ENCODE peak calls at places on chromosome 13, in four cellular contexts. F is ascending aorta, X is thoracic aorta, H is aorta. G is an unnamed sample. For H3K9me3, the result is how much of the 10 kb centered on the place peaks cover.

GRCh38 chr13:56773148-56773547 is 367.6 kb upstream of the PRR20A start:
- DNase-seq in F (no peak), H (no peak), X (no peak), G (no peak)

GRCh38 chr13:77544365-77544764 is 8.9 kb downstream of the SCEL start:
- DNase-seq in H (peak), F (no peak), X (no peak), G (no peak)

GRCh38 chr13:20696073-20696472 is 7.4 kb upstream of the IL17D start:
- DNase-seq in F (no peak), X (no peak), H (no peak), G (no peak)

GRCh38 chr13:37448072-37448471 is 150.5 kb downstream of the POSTN start:
- DNase-seq in F (no peak), X (no peak), H (no peak), G (no peak)

GRCh38 chr13:73945871-73946270 is 188.3 kb downstream of the KLF12 start:
- DNase-seq in H (peak), X (no peak), F (no peak), G (no peak)

GRCh38 chr13:47853236-47853635 is 147.8 kb downstream of the SUCLA2 start:
- DNase-seq in H (no peak), F (no peak), X (no peak), G (no peak)

GRCh38 chr13:110233682-110234280 is 73.2 kb downstream of the COL4A1 start:
- DNase-seq in X (no peak), H (no peak), F (no peak), G (no peak)

GRCh38 chr13:89796196-89796595 is 1551.3 kb upstream of the MIR17HG start:
- DNase-seq in F (no peak), H (no peak), X (no peak), G (no peak)

GRCh38 chr13:22517544-22517943 is 663.2 kb upstream of the SGCG start:
- DNase-seq in H (no peak), X (no peak), F (no peak), G (no peak)

GRCh38 chr13:36193151-36193855 is 21.1 kb downstream of the SOHLH2 start:
- DNase-seq in X (no peak), F (no peak), H (no peak), G (no peak)

GRCh38 chr13:24500977-24501376 is 11.6 kb downstream of the PARP4 start:
- DNase-seq in H (no peak), X (no peak), F (no peak), G (no peak)

GRCh38 chr13:40665061-40665753 is 1.2 kb downstream of the FOXO1 start:
- DNase-seq in H (peak), F (no peak), X (no peak), G (no peak)

GRCh38 chr13:112510002-112510780 is 77.8 kb downstream of the TUBGCP3 start:
- DNase-seq in X (no peak), F (no peak), H (no peak), G (no peak)

GRCh38 chr13:47897411-47898050 is 103.5 kb downstream of the SUCLA2 start:
- DNase-seq in F (no peak), X (no peak), H (no peak), G (no peak)

GRCh38 chr13:80361883-80362327 is 21.0 kb upstream of the SPRY2 start:
- DNase-seq in X (no peak), H (no peak), F (no peak), G (no peak)

GRCh38 chr13:34025746-34026145 is 207.8 kb downstream of the RFC3 start:
- DNase-seq in H (no peak), X (no peak), F (no peak), G (no peak)

GRCh38 chr13:20828540-20829364 is 55.0 kb upstream of the EEF1AKMT1 start:
- DNase-seq in F (no peak), H (no peak), X (no peak), G (no peak)

GRCh38 chr13:113982296-113982661 is 8.4 kb upstream of the C13orf46 start:
- DNase-seq in H (peak), X (no peak), F (no peak), G (no peak)

GRCh38 chr13:110944121-110944967 is 29.5 kb upstream of the ANKRD10 start:
- DNase-seq in X (no peak), H (no peak), F (no peak), G (no peak)

GRCh38 chr13:75468098-75468497 is 13.9 kb downstream of the TBC1D4 start:
- DNase-seq in X (no peak), H (no peak), F (no peak), G (no peak)

GRCh38 chr13:83211301-83211700 is 671.0 kb downstream of the SLITRK1 start:
- DNase-seq in H (no peak), X (no peak), F (no peak), G (no peak)

GRCh38 chr13:83216521-83217245 is 665.6 kb downstream of the SLITRK1 start:
- DNase-seq in H (no peak), F (no peak), X (no peak), G (no peak)

GRCh38 chr13:83219832-83220231 is 662.4 kb downstream of the SLITRK1 start:
- DNase-seq in X (no peak), H (no peak), F (no peak), G (no peak)

GRCh38 chr13:83214452-83214851 is 667.8 kb downstream of the SLITRK1 start:
- DNase-seq in H (no peak), F (no peak), X (no peak), G (no peak)

DNA sequence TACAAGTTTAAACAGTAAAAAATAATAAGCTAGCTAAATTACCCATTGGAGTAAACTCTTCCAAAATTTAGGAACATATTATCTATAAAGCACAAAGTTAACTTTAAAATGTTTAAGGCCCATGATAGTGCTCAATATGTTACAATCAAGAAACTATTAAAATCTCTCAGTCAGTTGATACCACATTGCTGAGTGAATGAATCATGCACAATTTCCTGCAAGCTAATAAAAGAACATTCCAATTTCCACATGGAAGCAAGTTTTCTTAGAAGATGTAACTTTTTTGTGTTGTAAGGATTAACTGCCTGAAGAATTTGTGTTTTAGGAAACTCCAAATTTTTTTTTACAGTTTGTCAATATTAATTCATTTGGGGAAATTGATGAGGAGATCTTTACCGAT is 666.6 kb downstream of the SLITRK1 start:
- DNase-seq in F (no peak), H (no peak), X (no peak), G (no peak)
- H3K9me3 ChIP-seq in F (under half), H (under half), X (under half), G (under half)

GRCh38 chr13:55483626-55484158 is 1657.0 kb upstream of the PRR20A start:
- DNase-seq in X (no peak), H (no peak), F (no peak), G (no peak)
- H3K9me3 ChIP-seq in X (under half), H (under half), F (under half), G (under half)

GRCh38 chr13:43157796-43158195 is 134.4 kb downstream of the DNAJC15 start:
- DNase-seq in H (no peak), X (no peak), F (no peak), G (no peak)

GRCh38 chr13:43154083-43154739 is 130.8 kb downstream of the DNAJC15 start:
- DNase-seq in X (no peak), F (no peak), H (no peak), G (no peak)

GRCh38 chr13:43154839-43155238 is 131.5 kb downstream of the DNAJC15 start:
- DNase-seq in X (no peak), H (no peak), F (no peak), G (no peak)

GRCh38 chr13:43156916-43157315 is 133.5 kb downstream of the DNAJC15 start:
- DNase-seq in H (no peak), F (no peak), X (no peak), G (no peak)

GRCh38 chr13:43159007-43159406 is 135.6 kb downstream of the DNAJC15 start:
- DNase-seq in H (no peak), F (no peak), X (no peak), G (no peak)
- H3K9me3 ChIP-seq in H (under half), F (under half), X (under half), G (under half)

DNA sequence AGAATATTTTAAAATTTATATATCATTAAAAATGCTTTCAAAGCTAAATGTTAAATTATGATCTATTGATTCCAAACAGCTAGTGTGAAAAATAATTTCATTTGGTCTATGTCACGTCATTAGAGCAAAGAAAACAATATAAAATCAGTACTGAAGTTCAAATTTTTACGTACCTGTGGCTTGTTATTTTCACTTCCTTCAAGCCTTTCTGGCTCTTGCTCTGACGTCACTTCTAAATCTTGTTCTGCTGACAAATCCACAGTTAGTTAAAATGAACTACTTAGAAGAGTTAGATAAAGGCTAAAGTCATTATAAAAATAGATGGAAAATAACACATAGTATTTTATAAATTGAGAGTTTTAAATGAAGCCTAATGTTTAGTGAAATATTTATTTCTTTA is 147.7 kb upstream of the TUBA3C start:
- DNase-seq in F (no peak), H (no peak), X (no peak), G (no peak)
- H3K9me3 ChIP-seq in F (under half), H (under half), X (under half), G (under half)

DNA sequence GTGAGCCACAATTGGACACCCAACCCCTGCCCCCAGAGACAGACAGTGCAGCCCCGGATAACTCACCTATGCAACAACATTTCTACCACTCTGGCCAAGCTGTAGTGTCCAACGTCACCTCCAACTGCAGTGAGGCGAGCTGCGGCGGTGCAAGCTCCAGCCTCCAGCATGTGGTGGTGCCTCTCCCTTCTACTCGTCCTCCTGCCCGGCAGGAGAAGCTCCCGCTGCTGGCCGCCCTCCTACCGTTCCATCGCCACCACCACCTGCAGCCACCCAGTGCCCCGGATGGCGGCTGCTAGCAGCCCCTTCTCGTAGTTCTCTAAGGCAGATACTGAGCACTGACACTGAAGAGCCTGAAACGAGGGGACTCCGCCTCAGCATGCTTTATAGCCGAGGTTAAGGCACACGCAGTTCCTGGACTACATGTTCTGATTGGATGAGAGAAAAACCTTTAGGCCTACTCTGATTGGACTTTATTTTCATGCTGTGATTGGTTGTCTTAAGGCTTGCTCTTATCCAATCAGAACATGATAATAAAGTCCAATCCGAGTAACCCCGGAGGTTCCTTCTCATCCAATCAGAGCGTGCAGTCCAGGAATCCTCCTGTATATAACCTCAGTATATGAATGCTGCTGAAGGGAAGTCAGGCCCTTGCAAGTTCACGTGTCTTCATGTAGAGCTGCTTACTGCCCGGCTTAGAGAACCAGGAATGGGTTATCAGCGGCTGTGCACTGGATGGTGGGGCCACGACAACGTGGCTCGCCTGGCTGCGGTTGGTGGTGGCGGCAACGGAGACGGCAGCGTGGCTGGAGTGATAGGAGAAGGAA is 63.5 kb downstream of the TUBA3C start:
- DNase-seq in F (no peak), X (no peak), H (no peak), G (no peak)
- H3K9me3 ChIP-seq in F (under half), X (under half), H (under half), G (under half)

GRCh38 chr13:29693297-29693945 is 97.9 kb upstream of the SLC7A1 start:
- DNase-seq in H (no peak), F (no peak), X (no peak), G (no peak)

GRCh38 chr13:29684441-29684840 is 89.0 kb upstream of the SLC7A1 start:
- DNase-seq in F (no peak), X (no peak), H (no peak), G (no peak)

GRCh38 chr13:29688193-29688592 is 92.7 kb upstream of the SLC7A1 start:
- DNase-seq in H (no peak), X (no peak), F (no peak), G (no peak)

GRCh38 chr13:29689548-29689947 is 94.1 kb upstream of the SLC7A1 start:
- DNase-seq in H (no peak), F (no peak), X (no peak), G (no peak)
- H3K9me3 ChIP-seq in H (under half), F (under half), X (under half), G (under half)

DNA sequence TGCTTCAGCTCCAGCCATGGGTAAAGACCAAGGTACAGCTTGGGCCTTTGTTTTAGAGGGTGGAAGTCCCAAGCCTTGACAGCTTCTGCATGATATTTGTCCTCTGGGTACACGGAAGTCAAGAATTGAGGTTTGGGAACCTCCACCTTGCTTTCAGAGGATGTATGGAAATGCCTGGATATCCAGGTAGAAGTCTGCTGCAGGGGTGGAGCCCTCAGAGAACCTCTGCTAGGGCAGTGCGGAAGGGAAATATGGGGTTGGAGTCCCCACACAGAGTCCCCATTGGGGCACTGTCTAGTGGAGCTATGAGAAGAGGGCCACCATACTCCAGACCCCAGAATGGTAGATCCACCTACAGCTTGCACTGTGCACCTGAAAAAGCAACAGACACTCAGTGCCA is 23.0 kb upstream of the MYO16 start:
- DNase-seq in X (no peak), H (no peak), F (no peak), G (no peak)
- H3K9me3 ChIP-seq in X (under half), H (under half), F (under half), G (under half)

G was measured in T-helper 17 cell.